ENCODE peak calls at places on chromosomes 7 and 10, in nine cellular contexts. U is HCT116, K is endothelial cell, T is fibroblast of mammary gland, O is neural progenitor cell, C is hepatocyte, N is heart left ventricle, D is choroid plexus epithelial cell, H is B cell. Z is an unnamed sample.

GRCh38 chr7:6453737-6454136 is 6.0 kb upstream of the DAGLB start:
- DNase-seq in C (peak), T (peak), N (no peak), U (peak), O (no peak), H (no peak), D (peak), K (no peak), Z (no peak)

GRCh38 chr7:151818674-151819519 is 58.0 kb downstream of the PRKAG2 start:
- DNase-seq in K (no peak), N (no peak), O (peak), H (no peak), D (no peak), C (peak), U (no peak), T (no peak), Z (no peak)

GRCh38 chr7:24075426-24075810 is 208.6 kb upstream of the NPY start:
- DNase-seq in U (no peak), C (no peak), T (no peak), O (no peak), N (no peak), H (no peak), K (no peak), D (no peak), Z (no peak)

GRCh38 chr10:110918269-110918632 is 729 bp downstream of the BBIP1 start:
- DNase-seq in C (peak), T (peak), K (no peak), N (peak), O (peak), H (no peak), D (peak), U (peak), Z (no peak)

GRCh38 chr7:27739301-27739913 is 555 bp upstream of the TAX1BP1 start:
- DNase-seq in C (no peak), N (no peak), O (no peak), T (no peak), H (no peak), K (no peak), D (no peak), U (no peak), Z (peak)

GRCh38 chr7:2864204-2864985 is 20.3 kb upstream of the GNA12 start:
- DNase-seq in H (no peak), K (no peak), N (no peak), D (peak), T (no peak), U (no peak), C (no peak), O (no peak), Z (no peak)

GRCh38 chr7:29892231-29892630 is 85.9 kb downstream of the WIPF3 start:
- DNase-seq in H (no peak), U (no peak), K (no peak), N (no peak), D (no peak), C (no peak), T (no peak), O (no peak), Z (no peak)

GRCh38 chr7:86598311-86598710 is 45.4 kb upstream of the GRM3 start:
- DNase-seq in U (no peak), D (no peak), H (no peak), T (no peak), K (peak), O (peak), C (peak), N (no peak), Z (peak)

GRCh38 chr10:129970404-129971364 is 6.6 kb upstream of the EBF3 start:
- DNase-seq in H (no peak), N (no peak), O (peak), K (no peak), C (no peak), D (no peak), T (no peak), U (no peak), Z (no peak)

GRCh38 chr10:115654961-115655360 is 561.8 kb downstream of the ATRNL1 start:
- DNase-seq in K (no peak), H (no peak), O (no peak), U (no peak), N (no peak), D (no peak), C (no peak), T (peak), Z (no peak)

GRCh38 chr10:123891147-123892011 is at the start of gene CPXM2:
- DNase-seq in D (no peak), K (peak), N (peak), H (no peak), T (no peak), U (no peak), O (peak), C (peak), Z (no peak)

GRCh38 chr10:54454271-54454670 is 346.8 kb downstream of the PCDH15 start:
- DNase-seq in D (no peak), O (no peak), U (no peak), T (no peak), K (no peak), N (no peak), H (no peak), C (no peak), Z (no peak)

GRCh38 chr10:124652701-124653100 is 91.5 kb downstream of the FAM53B start:
- DNase-seq in O (no peak), H (no peak), T (no peak), D (no peak), C (no peak), U (no peak), K (no peak), N (no peak), Z (peak)

GRCh38 chr7:25716421-25716820 is 435.6 kb upstream of the NFE2L3 start:
- DNase-seq in H (no peak), O (no peak), N (no peak), D (peak), T (peak), K (no peak), U (no peak), C (no peak), Z (no peak)

GRCh38 chr10:64014281-64014680 is 493.1 kb downstream of the REEP3 start:
- DNase-seq in T (no peak), U (no peak), H (no peak), O (no peak), C (no peak), K (no peak), D (no peak), N (no peak), Z (no peak)

GRCh38 chr10:60594476-60595051 is 183.7 kb upstream of the CDK1 start:
- DNase-seq in N (no peak), U (no peak), O (peak), T (peak), H (no peak), C (no peak), D (peak), K (no peak), Z (no peak)

GRCh38 chr10:131018886-131019500 is 292.5 kb downstream of the TCERG1L start:
- DNase-seq in C (no peak), O (no peak), D (no peak), T (no peak), K (no peak), H (no peak), U (no peak), N (no peak), Z (no peak)

GRCh38 chr10:11639861-11640764 is 28.7 kb upstream of the USP6NL start:
- DNase-seq in N (no peak), H (no peak), C (peak), O (no peak), D (no peak), U (no peak), K (no peak), T (no peak), Z (no peak)

GRCh38 chr10:44960098-44960480 is 487 bp downstream of the RASSF4 start:
- DNase-seq in H (no peak), O (peak), N (no peak), C (no peak), U (no peak), K (no peak), T (no peak), D (no peak), Z (no peak)

GRCh38 chr10:119409906-119410305 is 132.6 kb downstream of the RGS10 start:
- DNase-seq in T (no peak), H (no peak), D (peak), U (no peak), K (no peak), N (peak), O (no peak), C (peak), Z (peak)

GRCh38 chr7:102425639-102426267 is 7.6 kb upstream of the ORAI2 start:
- DNase-seq in D (peak), H (peak), K (no peak), C (no peak), U (no peak), O (no peak), T (no peak), N (no peak), Z (peak)

GRCh38 chr10:47452495-47453434 is 31.1 kb downstream of the ANXA8 start:
- DNase-seq in O (no peak), T (no peak), K (no peak), N (no peak), H (no peak), U (no peak), D (no peak), C (peak), Z (no peak)

GRCh38 chr7:92762853-92763252 is 73.5 kb downstream of the CDK6 start:
- DNase-seq in N (no peak), U (no peak), C (no peak), K (no peak), O (no peak), T (no peak), H (no peak), D (no peak), Z (no peak)

GRCh38 chr7:92763636-92764423 is 72.5 kb downstream of the CDK6 start:
- DNase-seq in D (peak), K (no peak), C (peak), N (no peak), O (peak), U (peak), H (no peak), T (peak), Z (no peak)

GRCh38 chr7:92767427-92767826 is 68.9 kb downstream of the CDK6 start:
- DNase-seq in U (no peak), K (no peak), C (no peak), N (no peak), D (peak), O (no peak), T (peak), H (no peak), Z (no peak)

GRCh38 chr7:92766461-92767003 is 69.8 kb downstream of the CDK6 start:
- DNase-seq in D (peak), N (no peak), C (peak), U (no peak), T (peak), H (no peak), O (no peak), K (no peak), Z (no peak)

DNA sequence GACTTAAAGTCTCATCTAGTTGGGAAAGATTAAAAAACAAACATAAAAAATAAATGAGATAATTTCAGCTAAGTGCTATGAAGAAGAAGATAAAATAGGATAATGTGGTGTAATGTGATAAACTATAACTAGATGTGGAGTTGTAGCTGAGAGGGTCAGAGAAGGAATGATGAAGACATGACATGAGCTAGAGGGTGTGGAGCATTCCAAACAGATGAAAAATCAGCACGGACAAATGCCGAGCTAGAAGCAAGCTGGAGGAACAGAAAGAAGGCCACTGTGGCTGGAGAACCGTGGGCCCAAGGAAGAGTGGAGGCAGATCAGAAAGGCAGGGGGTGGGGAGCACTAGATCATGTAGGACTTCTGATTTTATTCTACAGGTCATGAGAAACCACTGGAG is 70.6 kb downstream of the CDK6 start:
- DNase-seq in H (no peak), K (no peak), N (no peak), O (no peak), D (peak), T (peak), C (peak), U (peak), Z (no peak)
- TF ChIP-seq CTCF in H (no peak), K (no peak), N (no peak), O (no peak), D (no peak), T (no peak), C (no peak), U (no peak), Z (no peak)

DNA sequence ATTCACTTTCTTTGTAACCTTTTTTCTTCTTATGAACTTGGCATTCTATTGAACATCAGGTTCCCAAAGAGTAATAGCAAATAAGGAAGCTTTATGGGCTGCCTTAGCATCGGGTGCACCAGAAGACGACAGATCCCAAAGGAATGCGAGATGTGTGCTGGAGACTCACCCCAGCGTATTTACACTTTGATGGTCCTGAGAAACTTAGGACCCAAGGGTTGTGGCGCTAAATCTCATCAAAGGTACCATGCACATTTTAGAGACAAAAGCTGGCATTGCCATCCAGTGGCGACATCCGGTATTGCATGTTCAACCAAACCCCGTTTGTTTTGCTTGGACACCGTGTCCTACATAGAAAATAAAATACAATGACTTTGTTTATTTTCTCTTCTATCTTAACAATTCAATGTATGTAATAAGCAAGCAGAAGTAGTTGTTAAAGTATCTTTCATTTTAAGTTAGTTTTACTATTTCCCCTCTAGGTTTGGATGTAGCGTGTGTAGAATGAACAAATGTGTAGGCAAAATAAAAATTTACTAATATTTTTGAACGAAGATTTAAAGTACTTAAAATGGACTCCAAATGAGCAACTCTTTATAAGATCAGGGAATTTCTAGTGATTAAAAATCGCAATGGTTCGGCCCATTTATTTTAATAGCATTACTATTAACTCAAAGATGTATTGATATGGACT is 1154.8 kb downstream of the GATA3 start:
- DNase-seq in K (peak), N (peak), O (peak), T (peak), U (peak), D (peak), C (peak), H (peak), Z (no peak)
- TF ChIP-seq CTCF in K (peak), N (peak), O (peak), T (peak), U (peak), D (peak), C (peak), H (peak), Z (peak)

GRCh38 chr10:46287846-46288480 is 1.2 kb downstream of the ANTXRL start:
- DNase-seq in K (no peak), U (no peak), N (no peak), H (no peak), O (no peak), T (no peak), C (no peak), D (peak), Z (no peak)
- TF ChIP-seq CTCF in K (no peak), U (no peak), N (no peak), H (no peak), O (no peak), T (no peak), C (no peak), D (peak), Z (no peak)

DNA sequence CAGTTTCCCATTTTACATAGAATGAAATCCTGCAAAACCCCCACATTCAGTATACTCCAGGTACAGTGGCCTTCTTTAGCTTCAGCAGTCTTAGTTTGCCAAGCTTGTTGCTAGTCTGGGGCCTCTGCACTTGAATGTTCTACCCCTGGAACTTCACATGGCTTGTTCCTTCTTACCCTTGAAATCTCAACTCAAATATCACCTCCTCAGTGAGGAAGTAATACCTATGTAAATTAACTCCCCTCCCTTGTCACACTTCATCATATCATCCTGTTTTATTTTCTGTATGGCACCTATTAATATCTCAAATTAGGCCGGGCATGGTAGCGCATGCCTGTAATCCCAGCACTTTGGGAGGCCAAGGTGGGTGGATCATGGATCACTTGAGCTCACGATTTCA is 163.8 kb upstream of the KAT6B start:
- DNase-seq in D (no peak), H (no peak), K (no peak), O (no peak), T (no peak), C (no peak), U (no peak), N (no peak), Z (no peak)
- TF ChIP-seq CTCF in D (no peak), H (no peak), K (no peak), O (no peak), T (no peak), C (no peak), U (no peak), N (no peak), Z (no peak)

GRCh38 chr7:12249706-12250105 is 38.6 kb downstream of the TMEM106B start:
- DNase-seq in O (no peak), H (no peak), T (no peak), U (no peak), C (no peak), N (no peak), K (no peak), D (no peak), Z (no peak)
- TF ChIP-seq CTCF in O (no peak), H (no peak), T (no peak), U (no peak), C (no peak), N (no peak), K (no peak), D (no peak), Z (no peak)

GRCh38 chr7:155953781-155954549 is 141.7 kb upstream of the SHH start:
- DNase-seq in K (no peak), N (no peak), D (no peak), H (no peak), U (no peak), T (no peak), O (no peak), C (peak), Z (no peak)
- TF ChIP-seq CTCF in K (no peak), N (no peak), D (no peak), H (no peak), U (no peak), T (no peak), O (no peak), C (no peak), Z (no peak)

GRCh38 chr7:129095258-129095657 is 40.3 kb upstream of the TNPO3 start:
- DNase-seq in O (no peak), C (no peak), U (no peak), K (no peak), N (no peak), D (no peak), H (peak), T (no peak), Z (no peak)

GRCh38 chr7:129094501-129094900 is 39.6 kb upstream of the TNPO3 start:
- DNase-seq in K (no peak), T (no peak), U (no peak), C (no peak), O (no peak), D (no peak), H (no peak), N (no peak), Z (no peak)

GRCh38 chr7:129101746-129102145 is 42.8 kb upstream of the TSPAN33 start:
- DNase-seq in C (no peak), D (no peak), O (no peak), K (no peak), U (no peak), T (peak), H (no peak), N (no peak), Z (no peak)

GRCh38 chr7:129100827-129101166 is 43.7 kb upstream of the TSPAN33 start:
- DNase-seq in C (no peak), H (no peak), U (no peak), N (no peak), D (no peak), K (no peak), T (no peak), O (no peak), Z (no peak)

GRCh38 chr7:129098409-129099084 is 43.6 kb upstream of the TNPO3 start:
- DNase-seq in T (no peak), C (no peak), H (no peak), K (no peak), O (no peak), U (no peak), N (no peak), D (no peak), Z (no peak)
- TF ChIP-seq CTCF in T (no peak), C (no peak), H (no peak), K (no peak), O (no peak), U (no peak), N (no peak), D (no peak), Z (no peak)

DNA sequence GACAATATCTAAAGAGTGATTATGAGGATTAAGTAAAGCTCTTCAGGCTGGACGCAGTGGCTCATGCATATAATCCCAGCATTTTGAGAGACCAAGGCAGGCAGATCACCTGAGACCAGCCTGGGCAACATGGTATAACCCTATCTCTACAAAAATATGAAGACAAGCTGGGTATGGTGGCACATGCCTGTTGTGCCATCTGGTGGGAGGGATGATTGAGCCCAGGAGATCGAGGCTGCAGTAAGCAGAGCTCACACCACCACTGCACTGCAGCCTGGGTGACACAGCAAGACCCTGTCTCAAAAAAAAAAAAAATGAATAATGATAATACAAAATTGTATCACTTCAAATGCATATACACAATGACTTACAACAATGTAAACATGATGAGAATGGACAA is 195.6 kb upstream of the AUTS2 start:
- DNase-seq in O (no peak), K (no peak), H (no peak), U (no peak), C (no peak), T (no peak), D (no peak), N (no peak), Z (no peak)
- TF ChIP-seq CTCF in O (no peak), K (no peak), H (no peak), U (no peak), C (no peak), T (no peak), D (no peak), N (no peak), Z (no peak)

Z was measured in mucosa of descending colon.